ENCODE peak calls at places on chromosomes 12 and 14, in five cellular contexts. Q, H, Z, Y and O are unnamed samples.

GRCh38 chr12:48988030-48988649 is 10.0 kb downstream of the WNT1 start:
- DNase-seq in Q (peak), H (peak), Z (peak), Y (peak), O (peak)

GRCh38 chr12:117884161-117884560 is 84.6 kb downstream of the KSR2 start:
- DNase-seq in Q (no peak), H (no peak), Z (no peak), Y (peak), O (no peak)

GRCh38 chr12:102971227-102971626 is 13.8 kb downstream of the ASCL1 start:
- DNase-seq in Q (no peak), H (no peak), Z (no peak), Y (no peak), O (no peak)

GRCh38 chr12:89016970-89017778 is 335.1 kb downstream of the DUSP6 start:
- DNase-seq in Q (peak), H (peak), Z (peak), Y (peak), O (peak)

GRCh38 chr12:121392325-121392716 is 7.6 kb upstream of the RNF34 start:
- DNase-seq in Q (no peak), H (no peak), Z (no peak), Y (no peak), O (no peak)

GRCh38 chr12:105444050-105444808 is 113.7 kb downstream of the C12orf75 start:
- DNase-seq in Q (no peak), H (no peak), Z (no peak), Y (no peak), O (no peak)

GRCh38 chr12:102907918-102908317 is 9.1 kb downstream of the PAH start:
- DNase-seq in Q (no peak), H (no peak), Z (no peak), Y (no peak), O (no peak)

GRCh38 chr12:47551426-47551851 is 154.4 kb downstream of the RPAP3 start:
- DNase-seq in Q (no peak), H (peak), Z (peak), Y (peak), O (no peak)

GRCh38 chr12:131919366-131920156 is 9.5 kb upstream of the PUS1 start:
- DNase-seq in Q (no peak), H (no peak), Z (no peak), Y (no peak), O (no peak)

GRCh38 chr12:131720241-131720640 is 9.4 kb downstream of the SFSWAP start:
- DNase-seq in Q (no peak), H (peak), Z (no peak), Y (no peak), O (no peak)

GRCh38 chr14:61561657-61562276 is 133.5 kb upstream of the HIF1A start:
- DNase-seq in Q (peak), H (peak), Z (peak), Y (peak), O (no peak)

GRCh38 chr12:10936495-10936894 is 2.6 kb downstream of the TAS2R14 start:
- DNase-seq in Q (no peak), H (no peak), Z (no peak), Y (no peak), O (no peak)

GRCh38 chr12:106097011-106097410 is 41.7 kb downstream of the NUAK1 start:
- DNase-seq in Q (no peak), H (peak), Z (no peak), Y (peak), O (no peak)

GRCh38 chr14:100810861-100811461 is 15.0 kb upstream of the MEG3 start:
- DNase-seq in Q (no peak), H (peak), Z (no peak), Y (no peak), O (no peak)

GRCh38 chr12:21416611-21417121 is 20.8 kb upstream of the PYROXD1 start:
- DNase-seq in Q (no peak), H (no peak), Z (no peak), Y (peak), O (peak)

GRCh38 chr12:45732936-45733335 is 3.4 kb downstream of the ARID2 start:
- DNase-seq in Q (no peak), H (no peak), Z (no peak), Y (peak), O (no peak)

GRCh38 chr12:62898568-62898967 is 36.4 kb downstream of the PPM1H start:
- DNase-seq in Q (no peak), H (peak), Z (no peak), Y (peak), O (no peak)

GRCh38 chr12:131105736-131106356 is 152.1 kb downstream of the ADGRD1 start:
- DNase-seq in Q (no peak), H (no peak), Z (no peak), Y (no peak), O (no peak)

GRCh38 chr12:110600254-110600653 is 13.7 kb upstream of the TCTN1 start:
- DNase-seq in Q (peak), H (peak), Z (peak), Y (peak), O (no peak)

GRCh38 chr14:90715993-90716392 is 100.2 kb downstream of the TTC7B start:
- DNase-seq in Q (no peak), H (peak), Z (no peak), Y (no peak), O (no peak)

GRCh38 chr14:74217672-74218448 is 21.4 kb upstream of the VSX2 start:
- DNase-seq in Q (peak), H (peak), Z (peak), Y (peak), O (peak)

GRCh38 chr12:91053951-91054715 is 3.7 kb downstream of the KERA start:
- DNase-seq in Q (no peak), H (peak), Z (peak), Y (peak), O (no peak)

GRCh38 chr14:23114669-23115491 is 4.2 kb downstream of the CEBPE start:
- DNase-seq in Q (no peak), H (peak), Z (peak), Y (peak), O (no peak)
- TF ChIP-seq EZH2phosphoT487 in Q (no peak), H (no peak), Z (no peak), Y (peak), O (no peak)

GRCh38 chr12:70660002-70660604 is 22.9 kb upstream of the PTPRB start:
- DNase-seq in Q (no peak), H (no peak), Z (no peak), Y (no peak), O (no peak)
- H3K4me2 ChIP-seq in Q (no peak), H (peak), Z (no peak), Y (peak), O (no peak)

GRCh38 chr14:79698218-79698617 is 513.1 kb downstream of the DIO2 start:
- DNase-seq in Q (no peak), H (no peak), Z (no peak), Y (no peak), O (no peak)
- TF ChIP-seq EZH2phosphoT487 in Q (no peak), H (no peak), Z (no peak), Y (no peak), O (no peak)

GRCh38 chr14:99809376-99809775 is 16.2 kb downstream of the EML1 start:
- DNase-seq in Q (no peak), H (no peak), Z (peak), Y (peak), O (no peak)

GRCh38 chr14:99809864-99810854 is 16.9 kb downstream of the EML1 start:
- DNase-seq in Q (no peak), H (no peak), Z (peak), Y (peak), O (no peak)

GRCh38 chr14:99807413-99808132 is 14.4 kb downstream of the EML1 start:
- DNase-seq in Q (peak), H (peak), Z (peak), Y (peak), O (peak)

GRCh38 chr14:99808133-99808505 is 14.9 kb downstream of the EML1 start:
- DNase-seq in Q (no peak), H (no peak), Z (no peak), Y (no peak), O (no peak)

GRCh38 chr14:99808515-99808914 is 15.3 kb downstream of the EML1 start:
- DNase-seq in Q (no peak), H (no peak), Z (no peak), Y (peak), O (no peak)
- H3K4me2 ChIP-seq in Q (no peak), H (no peak), Z (peak), Y (peak), O (no peak)

DNA sequence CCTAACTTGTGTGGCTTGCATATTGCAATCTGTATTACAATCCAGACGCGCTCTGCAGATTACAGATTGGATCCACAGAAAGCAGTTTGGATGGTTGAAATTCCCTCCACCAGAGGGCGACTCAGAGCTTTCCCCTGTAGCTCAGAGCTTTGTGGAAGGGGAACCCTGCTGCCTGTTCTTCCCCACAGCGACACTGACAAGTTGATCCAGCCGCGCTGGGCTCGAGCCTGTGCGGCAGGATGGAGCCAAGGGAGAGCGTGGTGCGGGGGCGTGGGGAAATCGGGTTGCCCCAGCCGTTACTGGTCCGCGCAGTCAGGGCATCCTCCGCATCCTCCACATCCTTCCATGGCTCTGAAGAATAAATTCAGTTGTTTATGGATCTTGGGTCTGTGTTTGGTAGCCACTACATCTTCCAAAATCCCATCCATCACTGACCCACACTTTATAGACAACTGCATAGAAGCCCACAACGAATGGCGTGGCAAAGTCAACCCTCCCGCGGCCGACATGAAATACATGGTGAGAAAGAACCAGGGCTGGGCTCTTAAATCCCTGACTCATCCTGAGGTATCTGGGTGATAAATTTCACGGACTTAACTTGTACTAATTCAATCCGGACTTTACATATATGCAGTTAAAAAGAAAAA is at the start of gene GLIPR1L1:
- DNase-seq in Q (peak), H (peak), Z (peak), Y (peak), O (peak)
- TF ChIP-seq EZH2phosphoT487 in Q (no peak), H (no peak), Z (no peak), Y (no peak), O (no peak)

GRCh38 chr14:32432813-32433538 is 103.9 kb downstream of the AKAP6 start:
- DNase-seq in Q (no peak), H (no peak), Z (no peak), Y (no peak), O (no peak)
- H3K4me2 ChIP-seq in Q (no peak), H (no peak), Z (no peak), Y (no peak), O (no peak)